ENCODE peak calls at places on chromosomes 1 and 21, in ten cellular contexts. One of them, this sample, is unnamed.
A peak's percentile ranks its signal among the peaks of the same experiment; 100 is the strongest.

GRCh38 chr1:58767143-58767542 is 16.7 kb downstream of the JUN start:
- DNase-seq in CD4-positive, alpha-beta T cell: no peak
- DNase-seq in SJSA1: no peak
- DNase-seq in cardiac muscle cell: no peak
- DNase-seq in fibroblast of gingiva: no peak
- DNase-seq in skeletal muscle cell: no peak
- DNase-seq in HS-27A: no peak
- DNase-seq in upper lobe of right lung: no peak
- DNase-seq in nucleus accumbens: no peak
- DNase-seq in activated T-cell treated with anti-CD3 and anti-CD28 coated beads for 24 hours: no peak
- DNase-seq in this sample: no peak

GRCh38 chr1:151945725-151946365 is 36.5 kb upstream of the THEM4 start:
- DNase-seq in activated T-cell treated with anti-CD3 and anti-CD28 coated beads for 24 hours: peak; percentile 64
- DNase-seq in skeletal muscle cell: peak; percentile 81
- DNase-seq in SJSA1: peak; percentile 97
- DNase-seq in upper lobe of right lung: peak; percentile 86
- DNase-seq in HS-27A: peak; percentile 82
- DNase-seq in cardiac muscle cell: no peak
- DNase-seq in fibroblast of gingiva: peak; percentile 99
- DNase-seq in CD4-positive, alpha-beta T cell: peak; percentile 69
- DNase-seq in nucleus accumbens: no peak
- DNase-seq in this sample: peak; percentile 99

GRCh38 chr1:238660849-238661248 is 725.5 kb upstream of the CHRM3 start:
- DNase-seq in nucleus accumbens: no peak
- DNase-seq in HS-27A: no peak
- DNase-seq in fibroblast of gingiva: no peak
- DNase-seq in activated T-cell treated with anti-CD3 and anti-CD28 coated beads for 24 hours: no peak
- DNase-seq in CD4-positive, alpha-beta T cell: no peak
- DNase-seq in cardiac muscle cell: no peak
- DNase-seq in skeletal muscle cell: no peak
- DNase-seq in SJSA1: no peak
- DNase-seq in upper lobe of right lung: no peak
- DNase-seq in this sample: no peak

GRCh38 chr21:38800924-38801744 is 4.6 kb upstream of the ETS2 start:
- DNase-seq in nucleus accumbens: no peak
- DNase-seq in fibroblast of gingiva: no peak
- DNase-seq in skeletal muscle cell: no peak
- DNase-seq in CD4-positive, alpha-beta T cell: no peak
- DNase-seq in activated T-cell treated with anti-CD3 and anti-CD28 coated beads for 24 hours: no peak
- DNase-seq in upper lobe of right lung: no peak
- DNase-seq in SJSA1: no peak
- DNase-seq in cardiac muscle cell: no peak
- DNase-seq in HS-27A: no peak
- DNase-seq in this sample: no peak

GRCh38 chr1:18859560-18859959 is at the start of gene TAS1R2:
- DNase-seq in upper lobe of right lung: no peak
- DNase-seq in nucleus accumbens: no peak
- DNase-seq in skeletal muscle cell: no peak
- DNase-seq in SJSA1: no peak
- DNase-seq in HS-27A: no peak
- DNase-seq in CD4-positive, alpha-beta T cell: no peak
- DNase-seq in activated T-cell treated with anti-CD3 and anti-CD28 coated beads for 24 hours: no peak
- DNase-seq in fibroblast of gingiva: no peak
- DNase-seq in cardiac muscle cell: no peak
- DNase-seq in this sample: no peak

GRCh38 chr1:1348420-1349255 is 580 bp downstream of the DVL1 start:
- DNase-seq in nucleus accumbens: no peak
- DNase-seq in upper lobe of right lung: no peak
- DNase-seq in SJSA1: no peak
- DNase-seq in skeletal muscle cell: no peak
- DNase-seq in CD4-positive, alpha-beta T cell: no peak
- DNase-seq in activated T-cell treated with anti-CD3 and anti-CD28 coated beads for 24 hours: no peak
- DNase-seq in HS-27A: no peak
- DNase-seq in cardiac muscle cell: peak; percentile 66
- DNase-seq in fibroblast of gingiva: no peak
- DNase-seq in this sample: peak; percentile 66

GRCh38 chr1:85544689-85545203 is 35.8 kb upstream of the CCN1 start:
- DNase-seq in cardiac muscle cell: peak; percentile 36
- DNase-seq in SJSA1: peak; percentile 64
- DNase-seq in fibroblast of gingiva: peak; percentile 59
- DNase-seq in upper lobe of right lung: no peak
- DNase-seq in HS-27A: peak; percentile 91
- DNase-seq in nucleus accumbens: no peak
- DNase-seq in activated T-cell treated with anti-CD3 and anti-CD28 coated beads for 24 hours: no peak
- DNase-seq in CD4-positive, alpha-beta T cell: no peak
- DNase-seq in skeletal muscle cell: peak; percentile 47
- DNase-seq in this sample: peak; percentile 62

GRCh38 chr1:46112108-46112507 is 20.3 kb downstream of the PIK3R3 start:
- DNase-seq in nucleus accumbens: no peak
- DNase-seq in cardiac muscle cell: no peak
- DNase-seq in skeletal muscle cell: no peak
- DNase-seq in activated T-cell treated with anti-CD3 and anti-CD28 coated beads for 24 hours: no peak
- DNase-seq in upper lobe of right lung: no peak
- DNase-seq in fibroblast of gingiva: no peak
- DNase-seq in SJSA1: no peak
- DNase-seq in CD4-positive, alpha-beta T cell: no peak
- DNase-seq in HS-27A: no peak
- DNase-seq in this sample: no peak

GRCh38 chr1:151164732-151165280 is 896 bp downstream of the LYSMD1 start:
- DNase-seq in cardiac muscle cell: no peak
- DNase-seq in activated T-cell treated with anti-CD3 and anti-CD28 coated beads for 24 hours: no peak
- DNase-seq in HS-27A: no peak
- DNase-seq in fibroblast of gingiva: peak; percentile 14
- DNase-seq in CD4-positive, alpha-beta T cell: no peak
- DNase-seq in skeletal muscle cell: no peak
- DNase-seq in nucleus accumbens: peak; percentile 34
- DNase-seq in SJSA1: no peak
- DNase-seq in upper lobe of right lung: no peak
- DNase-seq in this sample: peak; percentile 48

GRCh38 chr1:58763214-58763613 is 20.6 kb downstream of the JUN start:
- DNase-seq in HS-27A: no peak
- DNase-seq in cardiac muscle cell: no peak
- DNase-seq in fibroblast of gingiva: peak; percentile 39
- DNase-seq in activated T-cell treated with anti-CD3 and anti-CD28 coated beads for 24 hours: no peak
- DNase-seq in nucleus accumbens: no peak
- DNase-seq in CD4-positive, alpha-beta T cell: no peak
- DNase-seq in upper lobe of right lung: no peak
- DNase-seq in skeletal muscle cell: no peak
- DNase-seq in SJSA1: peak; percentile 81
- DNase-seq in this sample: peak; percentile 68

GRCh38 chr1:57623039-57623790 is 199.4 kb upstream of the DAB1 start:
- DNase-seq in cardiac muscle cell: peak; percentile 58
- DNase-seq in CD4-positive, alpha-beta T cell: no peak
- DNase-seq in HS-27A: no peak
- DNase-seq in SJSA1: no peak
- DNase-seq in fibroblast of gingiva: no peak
- DNase-seq in skeletal muscle cell: no peak
- DNase-seq in upper lobe of right lung: no peak
- DNase-seq in nucleus accumbens: no peak
- DNase-seq in activated T-cell treated with anti-CD3 and anti-CD28 coated beads for 24 hours: no peak
- DNase-seq in this sample: peak; percentile 67

GRCh38 chr1:99751877-99752504 is 14.4 kb downstream of the FRRS1 start:
- DNase-seq in nucleus accumbens: no peak
- DNase-seq in activated T-cell treated with anti-CD3 and anti-CD28 coated beads for 24 hours: no peak
- DNase-seq in HS-27A: no peak
- DNase-seq in cardiac muscle cell: no peak
- DNase-seq in fibroblast of gingiva: no peak
- DNase-seq in skeletal muscle cell: no peak
- DNase-seq in SJSA1: no peak
- DNase-seq in CD4-positive, alpha-beta T cell: no peak
- DNase-seq in upper lobe of right lung: no peak
- DNase-seq in this sample: no peak

GRCh38 chr21:17343055-17343454 is 169.8 kb upstream of the CXADR start:
- DNase-seq in cardiac muscle cell: peak; percentile 67
- DNase-seq in upper lobe of right lung: no peak
- DNase-seq in HS-27A: no peak
- DNase-seq in CD4-positive, alpha-beta T cell: no peak
- DNase-seq in SJSA1: no peak
- DNase-seq in activated T-cell treated with anti-CD3 and anti-CD28 coated beads for 24 hours: no peak
- DNase-seq in nucleus accumbens: no peak
- DNase-seq in fibroblast of gingiva: no peak
- DNase-seq in skeletal muscle cell: no peak
- DNase-seq in this sample: peak; percentile 32

GRCh38 chr1:2403273-2403672 is 9.1 kb downstream of the PEX10 start:
- DNase-seq in CD4-positive, alpha-beta T cell: no peak
- DNase-seq in upper lobe of right lung: no peak
- DNase-seq in nucleus accumbens: no peak
- DNase-seq in cardiac muscle cell: no peak
- DNase-seq in skeletal muscle cell: no peak
- DNase-seq in activated T-cell treated with anti-CD3 and anti-CD28 coated beads for 24 hours: no peak
- DNase-seq in HS-27A: no peak
- DNase-seq in SJSA1: no peak
- DNase-seq in fibroblast of gingiva: no peak
- DNase-seq in this sample: no peak

GRCh38 chr1:14755518-14756252 is 157.2 kb downstream of the KAZN start:
- DNase-seq in nucleus accumbens: no peak
- DNase-seq in upper lobe of right lung: no peak
- DNase-seq in activated T-cell treated with anti-CD3 and anti-CD28 coated beads for 24 hours: no peak
- DNase-seq in cardiac muscle cell: peak; percentile 51
- DNase-seq in skeletal muscle cell: no peak
- DNase-seq in HS-27A: no peak
- DNase-seq in CD4-positive, alpha-beta T cell: no peak
- DNase-seq in fibroblast of gingiva: no peak
- DNase-seq in SJSA1: no peak
- DNase-seq in this sample: no peak

GRCh38 chr1:15341634-15342375 is 67.9 kb upstream of the EFHD2 start:
- DNase-seq in fibroblast of gingiva: peak; percentile 50
- DNase-seq in HS-27A: peak; percentile 17
- DNase-seq in CD4-positive, alpha-beta T cell: no peak
- DNase-seq in activated T-cell treated with anti-CD3 and anti-CD28 coated beads for 24 hours: no peak
- DNase-seq in cardiac muscle cell: no peak
- DNase-seq in nucleus accumbens: no peak
- DNase-seq in upper lobe of right lung: no peak
- DNase-seq in SJSA1: peak; percentile 64
- DNase-seq in skeletal muscle cell: peak; percentile 51
- DNase-seq in this sample: peak; percentile 77

GRCh38 chr1:4803335-4803734 is 148.9 kb downstream of the AJAP1 start:
- DNase-seq in SJSA1: no peak
- DNase-seq in CD4-positive, alpha-beta T cell: no peak
- DNase-seq in activated T-cell treated with anti-CD3 and anti-CD28 coated beads for 24 hours: no peak
- DNase-seq in cardiac muscle cell: no peak
- DNase-seq in HS-27A: no peak
- DNase-seq in skeletal muscle cell: no peak
- DNase-seq in nucleus accumbens: no peak
- DNase-seq in upper lobe of right lung: no peak
- DNase-seq in fibroblast of gingiva: no peak
- DNase-seq in this sample: no peak

GRCh38 chr1:225886159-225887029 is 2.6 kb downstream of the LEFTY1 start:
- DNase-seq in CD4-positive, alpha-beta T cell: no peak
- DNase-seq in nucleus accumbens: no peak
- DNase-seq in upper lobe of right lung: no peak
- DNase-seq in skeletal muscle cell: no peak
- DNase-seq in fibroblast of gingiva: no peak
- DNase-seq in HS-27A: no peak
- DNase-seq in activated T-cell treated with anti-CD3 and anti-CD28 coated beads for 24 hours: no peak
- DNase-seq in cardiac muscle cell: no peak
- DNase-seq in SJSA1: no peak
- DNase-seq in this sample: no peak

GRCh38 chr21:25964009-25964408 is 206.6 kb downstream of the APP start:
- DNase-seq in SJSA1: no peak
- DNase-seq in fibroblast of gingiva: no peak
- DNase-seq in cardiac muscle cell: no peak
- DNase-seq in skeletal muscle cell: no peak
- DNase-seq in nucleus accumbens: no peak
- DNase-seq in HS-27A: no peak
- DNase-seq in activated T-cell treated with anti-CD3 and anti-CD28 coated beads for 24 hours: no peak
- DNase-seq in upper lobe of right lung: no peak
- DNase-seq in CD4-positive, alpha-beta T cell: no peak
- DNase-seq in this sample: no peak

This sample was measured in GM23248.